ENCODE peak calls at places on chromosome 21, in five cellular contexts. F, Y, E, G and V are unnamed samples. For H3K4me1, the result is how much of the 10 kb centered on the place peaks cover.

GRCh38 chr21:32818411-32818810 is 46.9 kb upstream of the PAXBP1 start:
- DNase-seq in F (no peak), Y (no peak), E (no peak), G (no peak), V (no peak)

GRCh38 chr21:39489380-39489924 is 37.7 kb downstream of the SH3BGR start:
- DNase-seq in F (no peak), Y (no peak), E (no peak), G (no peak), V (no peak)

GRCh38 chr21:20661745-20662470 is 336.3 kb upstream of the NCAM2 start:
- DNase-seq in F (no peak), Y (no peak), E (no peak), G (no peak), V (no peak)

GRCh38 chr21:22791986-22792560 is 1793.9 kb downstream of the NCAM2 start:
- DNase-seq in F (no peak), Y (no peak), E (no peak), G (no peak), V (no peak)

GRCh38 chr21:38894899-38895298 is 89.2 kb downstream of the ETS2 start:
- DNase-seq in F (no peak), Y (no peak), E (no peak), G (no peak), V (no peak)

GRCh38 chr21:18914570-18914969 is 511.0 kb upstream of the TMPRSS15 start:
- DNase-seq in F (no peak), Y (no peak), E (no peak), G (no peak), V (no peak)

GRCh38 chr21:33893917-33894316 is 21.7 kb downstream of the ATP5PO start:
- DNase-seq in F (no peak), Y (no peak), E (no peak), G (no peak), V (no peak)

GRCh38 chr21:15839026-15839425 is 109.2 kb downstream of the USP25 start:
- DNase-seq in F (no peak), Y (no peak), E (no peak), G (no peak), V (no peak)

GRCh38 chr21:31553461-31553860 is 106.0 kb upstream of the SOD1 start:
- DNase-seq in F (no peak), Y (no peak), E (no peak), G (no peak), V (no peak)

DNA sequence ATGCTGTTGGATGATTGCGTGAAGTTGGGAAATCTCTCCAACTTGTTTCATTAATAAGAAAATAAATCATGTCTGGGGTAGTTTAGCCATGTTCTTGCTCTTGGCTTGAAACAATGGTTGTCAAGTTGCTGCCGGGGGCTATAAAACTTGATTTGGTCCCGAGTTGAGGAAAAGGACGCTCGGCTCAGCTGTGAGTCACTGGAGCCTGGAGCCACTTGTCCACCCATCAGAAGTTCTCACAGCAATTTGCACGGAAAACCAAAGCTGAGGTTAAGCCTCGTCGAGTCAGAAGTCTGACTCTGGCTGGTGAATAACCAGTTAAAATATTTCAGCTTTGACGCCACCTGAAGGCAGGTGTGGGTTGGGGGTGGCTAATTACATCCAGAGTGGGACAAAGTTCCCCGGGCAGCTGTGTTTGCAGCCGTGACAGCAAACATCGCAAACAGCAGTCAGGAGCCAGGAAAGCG is 19.7 kb upstream of the RIPK4 start:
- DNase-seq in F (peak), Y (no peak), E (no peak), G (no peak), V (no peak)
- TF ChIP-seq CTCF in F (no peak), Y (no peak), E (no peak), G (no peak), V (no peak)

DNA sequence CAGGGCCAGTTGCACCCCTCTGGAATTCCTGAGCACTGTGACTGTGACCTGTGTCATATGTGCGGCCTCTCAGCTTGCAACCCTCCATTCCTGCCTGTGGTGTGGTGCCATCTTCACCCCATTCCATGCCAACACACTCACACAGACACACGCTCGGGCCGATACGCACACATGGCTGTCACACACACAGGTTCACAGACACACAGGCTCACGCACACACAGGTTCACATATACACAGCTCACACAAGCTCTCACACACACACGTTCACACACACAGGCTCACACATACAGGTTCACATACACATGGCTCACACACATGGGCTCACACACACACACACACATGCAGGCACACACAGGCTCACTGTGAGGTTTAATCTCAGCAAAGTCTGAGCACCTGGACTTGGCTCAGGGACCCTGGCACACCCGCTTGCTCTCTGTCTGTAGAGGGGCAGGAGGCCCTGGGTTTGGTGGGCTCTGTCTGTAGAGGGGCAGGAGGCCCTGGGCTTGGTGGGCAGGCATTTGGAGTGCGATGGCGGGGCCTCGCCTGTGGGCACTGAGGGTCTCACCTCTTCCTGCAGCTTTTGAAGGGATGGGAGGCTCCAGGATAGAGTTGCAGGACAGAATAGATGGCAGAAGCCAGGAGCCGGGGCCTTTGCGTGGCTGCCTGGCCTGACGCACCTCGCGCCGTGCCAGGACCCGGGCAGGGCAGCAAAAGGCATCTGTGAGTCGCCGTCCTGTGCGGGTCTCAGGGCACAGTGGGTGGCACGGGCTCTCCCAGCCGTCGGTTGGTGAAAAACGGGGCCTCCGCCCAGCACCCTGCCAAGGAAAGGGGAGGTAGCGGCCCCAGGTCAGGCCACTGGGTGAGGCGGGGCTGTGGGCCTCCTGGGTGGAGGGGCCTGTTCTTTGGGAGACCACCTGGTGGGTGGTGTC is 17.1 kb downstream of the COL18A1 start:
- DNase-seq in F (no peak), Y (peak), E (peak), G (no peak), V (peak)
- H3K4me1 ChIP-seq in F (under half), Y (under half), E (under half), G (under half), V (under half)

GRCh38 chr21:42527489-42528158 is 14.0 kb downstream of the SLC37A1 start:
- DNase-seq in F (no peak), Y (no peak), E (no peak), G (no peak), V (no peak)
- H3K27ac ChIP-seq in F (peak), Y (peak), E (peak), G (peak), V (peak)

GRCh38 chr21:28336299-28336698 is 656.4 kb downstream of the LTN1 start:
- DNase-seq in F (peak), Y (no peak), E (no peak), G (no peak), V (no peak)
- TF ChIP-seq CTCF in F (no peak), Y (peak), E (peak), G (peak), V (peak)